ENCODE peak calls at places on chromosomes 3 and 15, in eight cellular contexts. K, D, W, B, V, E, C and R are unnamed samples.

GRCh38 chr3:47578691-47579632 is at the start of gene CSPG5:
- DNase-seq in B (no peak), K (no peak), C (no peak), E (peak), V (no peak), W (no peak), D (no peak), R (no peak)

GRCh38 chr15:25679964-25680658 is 183.0 kb downstream of the ATP10A start:
- DNase-seq in C (no peak), V (no peak), B (no peak), E (no peak), D (no peak), K (no peak), W (no peak), R (no peak)

GRCh38 chr3:190382082-190382481 is 5.9 kb upstream of the CLDN16 start:
- DNase-seq in D (no peak), W (no peak), E (no peak), B (no peak), V (no peak), K (no peak), C (no peak), R (no peak)

GRCh38 chr3:124361566-124361965 is 368.7 kb upstream of the UMPS start:
- DNase-seq in K (no peak), W (no peak), B (no peak), D (no peak), E (no peak), C (no peak), V (no peak), R (no peak)

GRCh38 chr15:76172782-76173181 is 113.0 kb downstream of the TMEM266 start:
- DNase-seq in K (no peak), W (no peak), B (no peak), D (no peak), E (no peak), C (no peak), V (no peak), R (no peak)

GRCh38 chr3:112640864-112641751 is at the start of gene CCDC80:
- DNase-seq in K (no peak), E (no peak), W (peak), C (peak), B (no peak), D (no peak), V (no peak), R (no peak)

GRCh38 chr3:155252535-155252934 is 40.9 kb downstream of the STRIT1 start:
- DNase-seq in C (no peak), V (no peak), W (peak), D (no peak), K (no peak), E (no peak), B (no peak), R (no peak)

GRCh38 chr3:187978433-187979011 is 175.4 kb upstream of the LPP start:
- DNase-seq in E (no peak), K (no peak), B (no peak), D (no peak), W (no peak), C (no peak), V (no peak), R (no peak)

GRCh38 chr3:123657578-123657977 is 72.7 kb upstream of the HACD2 start:
- DNase-seq in V (no peak), C (no peak), K (peak), E (no peak), D (no peak), B (no peak), W (no peak), R (no peak)

GRCh38 chr15:70426065-70426821 is 328.5 kb upstream of the TLE3 start:
- DNase-seq in E (no peak), V (no peak), B (no peak), K (no peak), D (no peak), C (no peak), W (no peak), R (no peak)

GRCh38 chr15:78681306-78682012 is 40.4 kb upstream of the CHRNB4 start:
- DNase-seq in B (no peak), W (no peak), D (peak), K (no peak), V (no peak), C (no peak), E (no peak), R (no peak)

GRCh38 chr3:10291641-10292040 is 1.1 kb downstream of the GHRL start:
- DNase-seq in B (no peak), C (no peak), E (no peak), D (no peak), W (no peak), K (no peak), V (no peak), R (no peak)

GRCh38 chr3:34696831-34697230 is 898.4 kb downstream of the PDCD6IP start:
- DNase-seq in K (no peak), D (no peak), C (no peak), W (no peak), B (no peak), E (no peak), V (no peak), R (no peak)

GRCh38 chr3:128316456-128316855 is 150.2 kb downstream of the DNAJB8 start:
- DNase-seq in D (peak), W (no peak), B (peak), C (no peak), V (peak), K (peak), E (no peak), R (no peak)

GRCh38 chr15:89790206-89790605 is 14.1 kb downstream of the MESP2 start:
- DNase-seq in V (no peak), D (no peak), W (no peak), E (no peak), C (no peak), K (no peak), B (no peak), R (no peak)

GRCh38 chr3:30232142-30232541 is 374.3 kb upstream of the TGFBR2 start:
- DNase-seq in E (no peak), D (peak), C (no peak), B (no peak), W (no peak), V (no peak), K (no peak), R (no peak)

GRCh38 chr15:90037510-90037860 is 36.4 kb downstream of the ZNF710 start:
- DNase-seq in K (no peak), B (no peak), D (no peak), V (no peak), W (no peak), E (no peak), C (peak), R (no peak)

DNA sequence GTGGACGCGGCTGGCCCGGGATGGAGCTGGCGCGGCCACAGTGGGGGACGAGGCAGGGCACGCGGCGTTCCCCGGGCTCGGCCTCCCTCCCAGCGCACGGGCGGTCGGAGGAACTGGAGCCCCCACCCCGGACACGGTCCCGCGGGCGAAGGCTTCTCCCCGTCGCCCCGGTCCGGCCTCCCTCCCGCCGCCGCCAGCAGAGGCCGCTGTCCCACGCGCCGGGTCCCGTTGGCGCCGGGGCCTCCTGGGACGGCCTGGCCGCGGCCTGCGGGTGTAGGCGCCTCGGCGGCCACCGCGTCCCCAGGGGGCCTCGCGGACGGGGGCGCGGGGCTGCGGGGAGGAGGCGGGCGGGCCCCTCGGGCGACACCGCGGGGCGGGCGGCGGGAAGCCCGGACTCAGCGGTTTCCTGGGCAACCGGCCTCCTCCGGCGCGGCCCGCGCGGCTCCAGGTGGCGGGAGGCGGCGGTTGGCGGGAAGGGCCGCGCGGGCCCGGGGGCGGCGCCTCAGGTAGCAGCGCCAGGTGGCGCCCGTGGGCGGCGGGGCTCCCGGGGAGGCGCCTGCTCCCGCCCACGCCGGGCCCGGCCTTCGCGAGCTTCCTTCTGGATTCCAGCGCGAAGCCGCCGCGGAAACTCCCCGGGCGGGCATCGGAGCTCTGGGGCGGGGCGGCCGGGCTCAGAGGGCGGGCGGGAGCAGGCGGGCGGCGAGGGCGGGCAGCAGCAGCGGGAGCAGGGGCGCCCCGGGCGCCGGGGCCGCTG is 26.7 kb downstream of the MELTF start:
- DNase-seq in V (peak), W (peak), E (peak), B (peak), K (peak), C (peak), D (no peak), R (no peak)
- TF ChIP-seq POLR2A in V (no peak), W (no peak), E (no peak), B (no peak), K (no peak), C (peak), D (no peak), R (no peak)

DNA sequence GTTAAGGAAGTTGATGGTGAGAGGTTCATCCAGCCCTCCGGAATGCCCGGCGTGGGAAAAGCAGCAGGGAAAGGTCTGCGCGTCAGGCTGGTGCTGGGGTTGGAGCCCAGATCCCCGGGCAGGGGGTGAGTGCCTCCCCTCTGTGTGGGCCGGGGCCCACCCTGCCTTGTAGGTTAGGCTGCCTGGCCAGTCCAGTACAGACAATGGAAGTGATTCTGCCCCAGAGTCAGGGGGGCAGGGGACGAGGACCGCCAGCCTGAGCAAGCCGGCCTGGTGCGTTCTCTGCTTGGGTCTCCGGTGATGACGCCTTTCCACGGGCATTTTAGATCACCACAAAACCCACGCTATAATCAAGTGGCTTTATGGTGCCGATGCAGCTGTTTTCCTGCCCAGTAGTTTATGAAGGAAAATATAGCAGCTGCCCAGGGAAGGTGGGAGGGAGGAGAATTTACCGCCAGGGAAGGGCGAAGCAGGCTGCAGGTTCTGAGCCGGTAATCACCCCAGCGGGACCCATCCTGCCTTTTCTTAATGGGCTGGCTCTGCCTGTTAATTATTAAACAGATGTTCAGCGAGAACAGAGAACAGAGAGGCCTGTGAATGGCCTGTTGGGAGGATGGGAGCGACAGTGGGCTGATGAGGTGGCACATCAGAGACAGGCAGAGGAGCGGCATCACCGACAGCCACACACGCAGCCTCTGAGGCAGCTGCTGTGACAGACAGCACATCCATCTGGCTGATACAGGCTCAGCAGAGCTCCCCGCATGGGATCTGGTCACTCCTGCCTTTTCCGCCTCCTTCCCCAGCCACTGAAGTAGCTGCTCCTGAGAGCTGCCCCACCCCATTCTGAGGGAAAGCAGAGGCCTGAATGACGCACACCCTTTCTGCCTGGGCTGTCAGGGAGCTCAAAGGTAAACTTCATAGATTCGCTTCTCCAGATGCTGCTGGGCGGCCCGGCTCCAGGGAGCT is 35.2 kb downstream of the BDH1 start:
- DNase-seq in E (no peak), D (no peak), C (peak), B (peak), W (peak), V (no peak), K (no peak), R (no peak)
- TF ChIP-seq POLR2A in E (no peak), D (no peak), C (no peak), B (no peak), W (peak), V (no peak), K (no peak), R (no peak)

GRCh38 chr15:59616390-59616789 is 4.8 kb downstream of the GCNT3 start:
- DNase-seq in K (no peak), C (no peak), D (no peak), E (no peak), W (peak), B (no peak), V (no peak), R (no peak)
- TF ChIP-seq POLR2A in K (no peak), C (no peak), D (no peak), E (no peak), W (no peak), B (no peak), V (no peak), R (no peak)

GRCh38 chr3:5022966-5023776 is 43.9 kb downstream of the BHLHE40 start:
- DNase-seq in K (no peak), C (peak), D (no peak), V (peak), B (peak), E (no peak), W (peak), R (no peak)
- TF ChIP-seq POLR2A in K (no peak), C (no peak), D (no peak), V (no peak), B (no peak), E (no peak), W (no peak), R (no peak)

GRCh38 chr3:49803464-49804140 is 541 bp downstream of the INKA1 start:
- DNase-seq in C (no peak), K (peak), B (no peak), V (peak), D (no peak), W (no peak), E (peak), R (no peak)

GRCh38 chr3:49805367-49805782 is 2.3 kb downstream of the INKA1 start:
- DNase-seq in D (no peak), V (peak), W (no peak), K (peak), E (no peak), C (no peak), B (peak), R (no peak)

GRCh38 chr3:49802719-49803463 is at the start of gene INKA1:
- DNase-seq in V (peak), E (peak), K (peak), C (peak), B (peak), W (peak), D (no peak), R (peak)

GRCh38 chr3:49805884-49806701 is 3.0 kb downstream of the INKA1 start:
- DNase-seq in D (no peak), B (no peak), E (peak), C (no peak), W (no peak), K (peak), V (no peak), R (no peak)

GRCh38 chr3:49804141-49805041 is 1.3 kb downstream of the INKA1 start:
- DNase-seq in D (no peak), C (no peak), B (no peak), E (no peak), V (no peak), W (no peak), K (no peak), R (no peak)
- TF ChIP-seq POLR2A in D (no peak), C (no peak), B (no peak), E (no peak), V (no peak), W (no peak), K (no peak), R (no peak)

DNA sequence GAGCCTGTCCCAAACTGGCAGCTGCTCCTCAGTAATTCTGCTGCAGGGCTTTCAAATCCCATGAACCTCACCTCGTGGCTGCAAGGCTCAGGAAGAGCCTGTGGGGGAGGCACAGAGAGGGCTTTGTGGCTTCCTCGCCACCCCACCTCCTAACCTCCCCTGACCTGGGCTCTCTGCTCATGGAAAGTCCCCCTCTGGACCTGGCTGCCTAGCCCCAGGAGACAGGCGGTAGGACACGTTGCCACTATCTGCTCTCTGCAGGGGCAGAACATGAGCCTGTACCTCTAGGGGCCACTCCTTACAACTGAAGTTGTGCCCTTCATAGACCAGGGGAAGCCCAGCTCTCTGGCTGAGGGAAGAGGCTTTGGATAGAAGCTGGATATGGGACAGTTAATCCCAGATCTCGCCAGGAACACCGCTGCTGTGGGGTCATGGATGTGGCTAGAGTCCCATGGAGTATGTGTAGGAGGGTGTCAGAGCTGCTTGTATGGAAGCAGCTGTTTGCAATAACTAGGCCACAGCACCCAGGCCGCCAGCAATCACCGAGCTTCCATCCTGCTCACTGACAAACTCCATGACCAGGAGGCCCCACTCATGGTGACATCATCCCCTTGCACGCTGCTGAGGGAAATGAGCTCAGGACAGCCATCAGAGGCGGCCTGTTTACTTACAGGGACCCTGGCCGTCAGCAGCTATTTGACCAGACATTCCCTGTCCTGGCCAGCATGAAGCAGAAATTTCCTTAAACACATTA is 34.0 kb upstream of the CILP start:
- DNase-seq in D (peak), W (no peak), E (no peak), K (peak), V (peak), C (no peak), B (no peak), R (no peak)
- TF ChIP-seq POLR2A in D (no peak), W (no peak), E (no peak), K (no peak), V (no peak), C (no peak), B (no peak), R (no peak)

GRCh38 chr15:58442122-58442521 is 10.3 kb downstream of the LIPC start:
- DNase-seq in D (no peak), K (no peak), E (no peak), V (no peak), B (no peak), W (peak), C (no peak), R (no peak)

GRCh38 chr15:58441376-58442070 is 9.7 kb downstream of the LIPC start:
- DNase-seq in B (no peak), V (no peak), E (no peak), W (peak), K (no peak), D (no peak), C (no peak), R (no peak)

GRCh38 chr15:58438956-58439355 is 7.2 kb downstream of the LIPC start:
- DNase-seq in W (peak), V (peak), C (peak), K (no peak), E (peak), B (no peak), D (no peak), R (no peak)

GRCh38 chr15:58440922-58441321 is 9.1 kb downstream of the LIPC start:
- DNase-seq in W (peak), B (peak), D (no peak), E (no peak), K (no peak), V (no peak), C (no peak), R (no peak)

GRCh38 chr15:58440181-58440910 is 8.6 kb downstream of the LIPC start:
- DNase-seq in W (peak), V (no peak), K (peak), B (peak), D (no peak), C (peak), E (no peak), R (no peak)
- TF ChIP-seq POLR2A in W (no peak), V (no peak), K (no peak), B (no peak), D (no peak), C (no peak), E (no peak), R (no peak)

DNA sequence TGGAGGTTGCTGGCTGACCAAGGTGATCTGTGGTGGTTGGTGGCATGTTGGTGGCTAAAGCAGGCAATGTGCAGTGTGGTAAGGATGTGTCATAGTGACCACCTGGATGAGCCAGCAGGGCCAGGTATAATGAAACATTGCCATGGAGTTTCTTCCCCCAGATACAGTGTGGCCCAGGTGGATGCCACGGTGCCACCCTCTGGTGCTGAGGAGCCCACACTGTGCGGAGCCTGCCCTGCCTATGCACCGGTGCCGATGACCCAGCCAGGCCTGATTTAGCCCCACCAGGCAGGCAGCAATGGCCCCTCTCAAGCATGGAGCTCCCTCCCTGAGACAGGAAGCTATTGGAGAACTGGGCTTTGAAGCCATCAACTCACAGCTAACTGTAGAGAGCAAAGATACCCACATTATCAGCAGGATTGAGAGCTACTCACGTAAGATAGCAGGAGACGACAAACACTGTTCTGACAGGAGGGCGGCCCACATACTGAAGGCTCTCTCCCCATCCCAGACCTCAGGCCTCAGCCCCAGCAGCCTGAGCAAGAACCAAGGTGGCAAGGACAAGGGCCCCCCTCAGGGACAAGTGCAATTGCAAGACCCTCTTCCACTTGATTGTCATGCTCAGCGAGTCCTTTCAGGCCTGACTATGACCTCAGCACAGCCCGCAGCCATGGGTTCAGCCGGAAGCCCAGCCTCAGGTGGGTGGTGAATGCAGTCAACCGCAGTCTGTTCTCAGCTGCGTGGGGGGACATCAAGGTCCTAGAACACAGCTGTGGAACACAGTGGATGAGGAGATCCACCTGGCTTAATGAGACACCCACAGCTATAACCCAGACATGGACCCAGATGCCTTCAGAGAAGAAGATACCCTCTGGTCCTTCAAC is 82.8 kb upstream of the CDV3 start:
- DNase-seq in W (no peak), K (no peak), D (peak), B (no peak), E (no peak), V (no peak), C (no peak), R (no peak)
- TF ChIP-seq POLR2A in W (no peak), K (no peak), D (no peak), B (no peak), E (no peak), V (no peak), C (no peak), R (peak)